ENCODE peak calls at places on chromosome 10, in six cellular contexts. H is iPS DF 19.7; D is WTC11; V is activated CD4-positive, CD25-positive, alpha-beta regulatory T cell; L is substantia nigra; O is spleen. N is an unnamed sample.

GRCh38 chr10:35822316-35822715 is 180.2 kb upstream of the FZD8 start:
- DNase-seq in V (no peak), O (no peak), D (peak; percentile 73), L (no peak), H (peak; percentile 48), N (peak; percentile 88)

GRCh38 chr10:126059101-126059826 is 162.9 kb downstream of the FANK1 start:
- DNase-seq in H (no peak), L (no peak), V (no peak), O (no peak), D (no peak), N (no peak)

GRCh38 chr10:91541481-91541880 is 91.4 kb downstream of the PPP1R3C start:
- DNase-seq in O (no peak), H (no peak), L (no peak), V (no peak), D (no peak), N (no peak)

GRCh38 chr10:25999295-25999981 is 65.4 kb downstream of the MYO3A start:
- DNase-seq in O (no peak), D (no peak), H (no peak), L (no peak), V (no peak), N (no peak)

GRCh38 chr10:18233775-18234174 is 93.6 kb downstream of the CACNB2 start:
- DNase-seq in L (no peak), O (no peak), H (peak; percentile 33), V (no peak), D (peak; percentile 28), N (no peak)

GRCh38 chr10:20877986-20878979 is 18.8 kb downstream of the NEBL start:
- DNase-seq in V (no peak), H (no peak), L (no peak), O (no peak), D (no peak), N (no peak)

GRCh38 chr10:113456741-113457140 is 96.1 kb upstream of the HABP2 start:
- DNase-seq in D (no peak), H (no peak), V (no peak), O (no peak), L (no peak), N (no peak)

GRCh38 chr10:132489704-132490534 is 47.7 kb upstream of the INPP5A start:
- DNase-seq in O (peak; percentile 51), D (peak; percentile 13), V (no peak), H (no peak), L (no peak), N (no peak)

GRCh38 chr10:125161570-125162139 is 1.3 kb upstream of the CTBP2 start:
- DNase-seq in V (no peak), L (no peak), O (peak; percentile 86), D (no peak), H (no peak), N (peak; percentile 29)

GRCh38 chr10:11017575-11018425 is at the start of gene CELF2:
- DNase-seq in V (peak; percentile 25), D (peak; percentile 84), O (peak; percentile 82), L (no peak), H (peak; percentile 17), N (peak; percentile 91)

GRCh38 chr10:99661370-99661749 is 2.1 kb downstream of the ENTPD7 start:
- DNase-seq in L (no peak), D (no peak), V (no peak), H (no peak), O (no peak), N (no peak)

GRCh38 chr10:6516277-6516676 is 63.8 kb downstream of the PRKCQ start:
- DNase-seq in H (no peak), L (no peak), O (no peak), V (no peak), D (peak; percentile 32), N (no peak)

GRCh38 chr10:17512341-17513001 is 58.1 kb upstream of the ST8SIA6 start:
- DNase-seq in D (no peak), L (no peak), O (no peak), H (no peak), V (no peak), N (no peak)

GRCh38 chr10:99569971-99570370 is 37.2 kb downstream of the NKX2-3 start:
- DNase-seq in V (no peak), O (no peak), H (no peak), L (no peak), D (no peak), N (no peak)

GRCh38 chr10:70578371-70578947 is 24.1 kb downstream of the PRF1 start:
- DNase-seq in L (no peak), V (no peak), D (no peak), O (no peak), H (no peak), N (no peak)

GRCh38 chr10:133245439-133246235 is 8.0 kb downstream of the VENTX start:
- DNase-seq in D (no peak), H (no peak), L (no peak), O (no peak), V (no peak), N (no peak)

GRCh38 chr10:63368365-63368764 is 97.4 kb downstream of the JMJD1C start:
- DNase-seq in V (no peak), D (no peak), L (no peak), H (no peak), O (no peak), N (no peak)

GRCh38 chr10:30821994-30822692 is 192.6 kb upstream of the LYZL2 start:
- DNase-seq in H (no peak), O (peak; percentile 38), L (no peak), V (no peak), D (no peak), N (no peak)

GRCh38 chr10:118911361-118911760 is 118.2 kb upstream of the NANOS1 start:
- DNase-seq in H (no peak), V (no peak), D (no peak), L (no peak), O (no peak), N (no peak)

GRCh38 chr10:101217450-101218281 is 11.6 kb downstream of the LBX1 start:
- DNase-seq in O (no peak), L (no peak), H (no peak), V (no peak), D (peak; percentile 89), N (no peak)

GRCh38 chr10:118251791-118252190 is 90.3 kb downstream of the FAM204A start:
- DNase-seq in D (no peak), L (no peak), H (no peak), V (no peak), O (no peak), N (no peak)

GRCh38 chr10:3525832-3526449 is 259.1 kb downstream of the KLF6 start:
- DNase-seq in V (no peak), L (no peak), H (no peak), D (no peak), O (no peak), N (peak; percentile 62)

GRCh38 chr10:76115131-76115470 is 683.7 kb downstream of the LRMDA start:
- DNase-seq in H (no peak), L (no peak), V (no peak), D (no peak), O (no peak), N (peak; percentile 15)

GRCh38 chr10:101845903-101846302 is 2.3 kb upstream of the KCNIP2 start:
- DNase-seq in L (no peak), D (no peak), O (no peak), H (no peak), V (no peak), N (no peak)

GRCh38 chr10:5479481-5480161 is 19.7 kb downstream of the CALML5 start:
- DNase-seq in D (no peak), O (no peak), V (no peak), L (no peak), H (no peak), N (no peak)

GRCh38 chr10:7206407-7207127 is 204.3 kb downstream of the SFMBT2 start:
- DNase-seq in L (no peak), V (no peak), D (no peak), H (no peak), O (no peak), N (no peak)

GRCh38 chr10:31467791-31468535 is 148.9 kb downstream of the ZEB1 start:
- DNase-seq in D (peak; percentile 61), H (peak; percentile 84), L (no peak), V (no peak), O (no peak), N (peak; percentile 13)

GRCh38 chr10:46547331-46547880 is 9.1 kb downstream of the GPRIN2 start:
- DNase-seq in D (no peak), H (no peak), V (no peak), L (no peak), O (peak; percentile 67), N (peak; percentile 36)

GRCh38 chr10:128604025-128604424 is 477.8 kb upstream of the MKI67 start:
- DNase-seq in D (no peak), V (no peak), O (no peak), H (no peak), L (no peak), N (no peak)

GRCh38 chr10:116542007-116542677 is 3.6 kb upstream of the PNLIP start:
- DNase-seq in D (no peak), L (no peak), O (no peak), H (no peak), V (no peak), N (no peak)

GRCh38 chr10:124545346-124545745 is 83.7 kb downstream of the LHPP start:
- DNase-seq in D (no peak), O (no peak), V (no peak), H (no peak), L (no peak), N (no peak)

GRCh38 chr10:29922904-29923303 is 136.5 kb downstream of the JCAD start:
- DNase-seq in L (no peak), V (no peak), D (no peak), O (no peak), H (no peak), N (no peak)

GRCh38 chr10:132687893-132688579 is 97.9 kb downstream of the NKX6-2 start:
- DNase-seq in L (no peak), H (no peak), D (peak; percentile 11), O (peak; percentile 55), V (no peak), N (peak; percentile 6)

GRCh38 chr10:116044722-116045374 is 228.2 kb downstream of the GFRA1 start:
- DNase-seq in L (no peak), V (no peak), O (no peak), D (no peak), H (no peak), N (peak; percentile 60)

GRCh38 chr10:64515975-64516699 is 994.9 kb downstream of the REEP3 start:
- DNase-seq in V (no peak), H (no peak), D (no peak), O (no peak), L (no peak), N (no peak)

GRCh38 chr10:122062831-122063674 is 74.1 kb downstream of the TACC2 start:
- DNase-seq in H (peak; percentile 23), V (no peak), O (peak; percentile 56), D (peak; percentile 39), L (no peak), N (peak; percentile 94)

GRCh38 chr10:129274928-129275474 is 192.0 kb upstream of the MGMT start:
- DNase-seq in L (no peak), V (no peak), O (no peak), H (peak; percentile 25), D (peak; percentile 77), N (no peak)

GRCh38 chr10:34163075-34163905 is 651.8 kb downstream of the PARD3 start:
- DNase-seq in H (no peak), D (no peak), O (no peak), V (no peak), L (no peak), N (no peak)

N was measured in psoas muscle.